ENCODE peak calls at places on chromosomes 3 and 15, in ten cellular contexts. U, J, T, F, N, B, R, Y, W and C are unnamed samples.

GRCh38 chr3:143596957-143597642 is 251.2 kb downstream of the SLC9A9 start:
- DNase-seq in U (peak; percentile 14), J (no peak), T (no peak), F (no peak), N (no peak), B (no peak), R (peak; percentile 6), Y (no peak), W (peak; percentile 56), C (no peak)

GRCh38 chr15:64193971-64194370 is 31.1 kb upstream of the PPIB start:
- DNase-seq in U (peak; percentile 17), J (no peak), T (no peak), F (no peak), N (no peak), B (no peak), R (no peak), Y (no peak), W (peak; percentile 29), C (no peak)

GRCh38 chr3:30300844-30301243 is 305.6 kb upstream of the TGFBR2 start:
- DNase-seq in U (no peak), J (no peak), T (no peak), F (no peak), N (no peak), B (no peak), R (no peak), Y (no peak), W (peak; percentile 15), C (no peak)

GRCh38 chr3:53672987-53673386 is 173.2 kb downstream of the CHDH start:
- DNase-seq in U (no peak), J (no peak), T (no peak), F (no peak), N (no peak), B (peak; percentile 13), R (no peak), Y (no peak), W (no peak), C (no peak)

GRCh38 chr3:125121246-125122010 is 65.6 kb upstream of the HEG1 start:
- DNase-seq in U (no peak), J (no peak), T (no peak), F (no peak), N (no peak), B (no peak), R (no peak), Y (no peak), W (no peak), C (no peak)

GRCh38 chr15:73740152-73741048 is 12.8 kb downstream of the INSYN1 start:
- DNase-seq in U (no peak), J (no peak), T (no peak), F (no peak), N (no peak), B (no peak), R (no peak), Y (no peak), W (no peak), C (no peak)

GRCh38 chr15:39462691-39463090 is 118.2 kb upstream of the THBS1 start:
- DNase-seq in U (no peak), J (peak; percentile 86), T (no peak), F (no peak), N (no peak), B (no peak), R (no peak), Y (no peak), W (no peak), C (peak; percentile 79)

GRCh38 chr15:43912991-43913927 is 86.5 kb downstream of the WDR76 start:
- DNase-seq in U (no peak), J (peak; percentile 100), T (no peak), F (no peak), N (no peak), B (no peak), R (no peak), Y (peak; percentile 92), W (no peak), C (peak; percentile 95)

GRCh38 chr3:170745211-170745718 is 124.7 kb downstream of the RPL22L1 start:
- DNase-seq in U (no peak), J (peak; percentile 92), T (no peak), F (no peak), N (no peak), B (no peak), R (no peak), Y (no peak), W (no peak), C (no peak)

GRCh38 chr15:64673866-64674265 is 101.5 kb downstream of the RBPMS2 start:
- DNase-seq in U (no peak), J (no peak), T (no peak), F (no peak), N (no peak), B (no peak), R (no peak), Y (no peak), W (no peak), C (no peak)

GRCh38 chr3:63863150-63864007 is at the start of the genes ATXN7 and THOC7:
- DNase-seq in U (peak; percentile 66), J (peak; percentile 54), T (peak; percentile 74), F (peak; percentile 59), N (peak; percentile 77), B (peak; percentile 92), R (peak; percentile 67), Y (no peak), W (peak; percentile 89), C (peak; percentile 47)

DNA sequence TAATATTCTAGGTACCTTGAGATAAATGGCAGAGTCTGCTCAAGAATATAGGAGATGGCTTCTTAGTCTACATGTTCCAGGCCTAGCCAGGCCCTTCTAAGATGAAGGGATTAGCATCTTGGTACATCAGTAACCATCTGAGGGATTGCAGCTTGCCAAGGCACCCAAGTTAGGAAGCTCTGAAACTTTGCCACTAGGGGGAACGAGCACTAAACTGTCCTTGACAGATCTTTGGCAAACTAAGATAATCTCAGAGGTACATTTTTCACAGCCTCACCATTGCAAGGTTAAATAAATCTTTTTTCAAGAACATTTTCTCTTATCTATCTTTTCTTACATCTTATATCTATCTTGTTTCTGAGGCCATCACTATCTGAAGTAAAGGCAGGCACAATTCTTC is 351.2 kb downstream of the RAP2B start:
- DNase-seq in U (peak; percentile 12), J (no peak), T (no peak), F (no peak), N (no peak), B (no peak), R (no peak), Y (no peak), W (peak; percentile 41), C (no peak)
- TF ChIP-seq CTCF in U (no peak), J (no peak), T (no peak), F (peak; percentile 43), N (no peak), B (no peak), R (peak; percentile 40), Y (peak; percentile 37), W (peak; percentile 51), C (peak; percentile 27)

GRCh38 chr3:107578523-107578922 is 55.8 kb downstream of the BBX start:
- DNase-seq in U (no peak), J (no peak), T (no peak), F (no peak), N (no peak), B (no peak), R (no peak), Y (no peak), W (no peak), C (no peak)
- TF ChIP-seq CTCF in U (no peak), J (no peak), T (peak; percentile 24), F (no peak), N (no peak), B (no peak), R (no peak), Y (no peak), W (no peak), C (no peak)

DNA sequence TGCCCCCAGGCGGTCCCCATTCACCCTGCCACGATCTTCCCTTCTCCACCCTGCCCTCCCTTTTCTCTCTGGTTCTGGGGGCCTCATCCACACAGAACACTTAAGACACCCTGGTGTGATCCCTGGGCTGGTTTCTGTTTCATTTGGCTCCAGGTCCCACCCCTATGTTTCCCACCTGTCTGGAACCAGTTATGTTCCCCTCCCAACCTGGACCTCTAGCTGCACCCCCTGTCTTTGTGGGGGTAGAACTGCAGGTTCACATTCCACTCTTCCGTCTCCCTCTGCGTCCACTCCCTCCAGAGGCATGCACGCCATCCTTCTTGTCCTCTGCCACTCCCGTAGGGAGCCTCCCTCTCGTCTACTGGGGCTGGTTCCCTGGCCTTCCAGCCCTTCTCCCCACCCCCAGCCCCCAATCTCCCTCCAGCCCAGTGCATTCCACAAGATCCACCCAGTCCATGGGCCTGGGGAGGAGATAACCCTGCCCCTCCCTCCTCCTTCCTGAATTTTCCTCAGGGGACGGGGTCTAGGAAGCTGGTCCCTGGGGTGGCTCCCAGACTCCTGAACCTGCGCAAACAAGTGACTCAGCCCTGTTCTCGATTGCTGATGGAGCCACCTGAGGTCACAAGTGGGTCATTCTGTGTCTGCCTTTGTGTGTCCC is 73.8 kb downstream of the ABTB1 start:
- DNase-seq in U (no peak), J (no peak), T (no peak), F (no peak), N (no peak), B (no peak), R (no peak), Y (no peak), W (no peak), C (no peak)
- TF ChIP-seq CTCF in U (no peak), J (no peak), T (peak; percentile 21), F (no peak), N (no peak), B (no peak), R (no peak), Y (peak; percentile 12), W (no peak), C (no peak)

GRCh38 chr3:56347219-56347871 is 120.9 kb downstream of the ERC2 start:
- DNase-seq in U (peak; percentile 92), J (no peak), T (peak; percentile 53), F (peak; percentile 10), N (no peak), B (no peak), R (peak; percentile 45), Y (no peak), W (peak; percentile 73), C (no peak)
- TF ChIP-seq CTCF in U (peak; percentile 90), J (no peak), T (peak; percentile 63), F (peak; percentile 49), N (no peak), B (no peak), R (peak; percentile 49), Y (peak; percentile 18), W (peak; percentile 79), C (peak; percentile 5)

GRCh38 chr3:185712337-185712736 is 112.5 kb downstream of the IGF2BP2 start:
- DNase-seq in U (no peak), J (peak; percentile 42), T (no peak), F (no peak), N (no peak), B (no peak), R (no peak), Y (no peak), W (no peak), C (peak; percentile 62)

GRCh38 chr3:185716436-185717090 is 108.3 kb downstream of the IGF2BP2 start:
- DNase-seq in U (no peak), J (no peak), T (no peak), F (no peak), N (no peak), B (no peak), R (no peak), Y (no peak), W (no peak), C (no peak)

GRCh38 chr3:185713015-185713414 is 111.8 kb downstream of the IGF2BP2 start:
- DNase-seq in U (no peak), J (no peak), T (no peak), F (no peak), N (no peak), B (no peak), R (no peak), Y (no peak), W (no peak), C (no peak)

GRCh38 chr3:185715091-185715490 is 109.8 kb downstream of the IGF2BP2 start:
- DNase-seq in U (peak; percentile 28), J (peak; percentile 85), T (no peak), F (no peak), N (no peak), B (no peak), R (no peak), Y (no peak), W (peak; percentile 70), C (peak; percentile 58)

GRCh38 chr3:185714085-185714484 is 110.8 kb downstream of the IGF2BP2 start:
- DNase-seq in U (no peak), J (no peak), T (no peak), F (no peak), N (no peak), B (no peak), R (no peak), Y (no peak), W (no peak), C (no peak)
- TF ChIP-seq CTCF in U (no peak), J (no peak), T (no peak), F (no peak), N (no peak), B (no peak), R (no peak), Y (no peak), W (no peak), C (no peak)